ENCODE peak calls at places on chromosomes 7 and 10, in ten cellular contexts. V is H1, H is A549, O is sigmoid colon, G is esophagus muscularis mucosa, Z is ovary, W is stomach, U is GM12878, Y is transverse colon, F is upper lobe of left lung. S is an unnamed sample. For H3K4me1, the result is how much of the 10 kb centered on the place peaks cover.

GRCh38 chr10:78717200-78717599 is 351.6 kb upstream of the ZMIZ1 start:
- DNase-seq in V (no peak), H (no peak), O (no peak), G (no peak), Z (no peak), W (no peak), U (no peak), Y (peak), F (no peak), S (no peak)

GRCh38 chr7:147510913-147511312 is 1079.7 kb upstream of the C7orf33 start:
- DNase-seq in V (no peak), H (peak), O (no peak), G (no peak), Z (no peak), W (no peak), U (no peak), Y (no peak), F (no peak), S (no peak)

GRCh38 chr7:128783143-128783799 is 7.7 kb upstream of the OPN1SW start:
- DNase-seq in V (peak), H (peak), O (peak), G (peak), Z (peak), W (peak), U (no peak), Y (peak), F (no peak), S (peak)

GRCh38 chr10:58637372-58637771 is 124.7 kb downstream of the BICC1 start:
- DNase-seq in V (no peak), H (peak), O (no peak), G (no peak), Z (no peak), W (no peak), U (no peak), Y (no peak), F (no peak), S (no peak)

GRCh38 chr10:43120948-43121290 is 17.3 kb upstream of the CSGALNACT2 start:
- DNase-seq in V (no peak), H (no peak), O (no peak), G (no peak), Z (peak), W (peak), U (peak), Y (peak), F (no peak), S (no peak)

GRCh38 chr10:13291821-13292773 is 7.8 kb downstream of the PHYH start:
- DNase-seq in V (no peak), H (no peak), O (no peak), G (no peak), Z (no peak), W (no peak), U (no peak), Y (no peak), F (no peak), S (no peak)

GRCh38 chr10:95236068-95236903 is 42.2 kb downstream of the ACSM6 start:
- DNase-seq in V (no peak), H (no peak), O (no peak), G (no peak), Z (no peak), W (no peak), U (peak), Y (no peak), F (no peak), S (no peak)

GRCh38 chr7:124009321-124009720 is 23.5 kb downstream of the TMEM229A start:
- DNase-seq in V (no peak), H (no peak), O (no peak), G (no peak), Z (no peak), W (no peak), U (peak), Y (no peak), F (no peak), S (no peak)

GRCh38 chr10:6219494-6219836 is 16.7 kb downstream of the PFKFB3 start:
- DNase-seq in V (no peak), H (no peak), O (peak), G (no peak), Z (no peak), W (no peak), U (no peak), Y (no peak), F (no peak), S (no peak)

GRCh38 chr7:50068026-50068425 is 25.0 kb downstream of the ZPBP start:
- DNase-seq in V (no peak), H (peak), O (no peak), G (no peak), Z (no peak), W (peak), U (no peak), Y (peak), F (no peak), S (no peak)

GRCh38 chr10:43267811-43268210 is 946 bp upstream of the RASGEF1A start:
- DNase-seq in V (no peak), H (no peak), O (no peak), G (peak), Z (peak), W (no peak), U (no peak), Y (no peak), F (no peak), S (no peak)

GRCh38 chr7:50663396-50664102 is 98.3 kb upstream of the DDC start:
- DNase-seq in V (no peak), H (no peak), O (no peak), G (no peak), Z (no peak), W (no peak), U (no peak), Y (no peak), F (peak), S (no peak)

GRCh38 chr7:142636751-142637150 is 112.5 kb upstream of the PRSS1 start:
- DNase-seq in V (no peak), H (no peak), O (no peak), G (no peak), Z (no peak), W (no peak), U (no peak), Y (no peak), F (no peak), S (no peak)

GRCh38 chr10:70613941-70614340 is 11.4 kb upstream of the PRF1 start:
- DNase-seq in V (no peak), H (no peak), O (no peak), G (no peak), Z (no peak), W (no peak), U (no peak), Y (no peak), F (no peak), S (no peak)

GRCh38 chr7:75743455-75743859 is 4.7 kb upstream of the HIP1 start:
- DNase-seq in V (no peak), H (no peak), O (no peak), G (no peak), Z (no peak), W (no peak), U (no peak), Y (peak), F (no peak), S (no peak)

GRCh38 chr7:11552676-11553075 is 279.3 kb downstream of the THSD7A start:
- DNase-seq in V (no peak), H (no peak), O (no peak), G (no peak), Z (no peak), W (no peak), U (no peak), Y (no peak), F (no peak), S (no peak)

GRCh38 chr7:91288208-91288824 is 24.1 kb downstream of the FZD1 start:
- DNase-seq in V (no peak), H (peak), O (no peak), G (no peak), Z (no peak), W (peak), U (no peak), Y (peak), F (no peak), S (peak)

GRCh38 chr10:92785118-92785517 is 63.2 kb upstream of the EXOC6 start:
- DNase-seq in V (no peak), H (no peak), O (no peak), G (no peak), Z (no peak), W (no peak), U (no peak), Y (no peak), F (peak), S (no peak)

GRCh38 chr10:31757831-31758230 is 170.8 kb downstream of the ARHGAP12 start:
- DNase-seq in V (no peak), H (no peak), O (peak), G (no peak), Z (no peak), W (no peak), U (no peak), Y (no peak), F (no peak), S (peak)

GRCh38 chr10:122001698-122002097 is 12.7 kb downstream of the TACC2 start:
- DNase-seq in V (no peak), H (no peak), O (no peak), G (no peak), Z (no peak), W (no peak), U (no peak), Y (no peak), F (no peak), S (no peak)

GRCh38 chr10:84179059-84179710 is 5.6 kb downstream of the GPR15LG start:
- DNase-seq in V (no peak), H (peak), O (no peak), G (no peak), Z (no peak), W (no peak), U (no peak), Y (no peak), F (no peak), S (no peak)

GRCh38 chr7:121620206-121620605 is 224.1 kb upstream of the FAM3C start:
- DNase-seq in V (no peak), H (no peak), O (no peak), G (no peak), Z (no peak), W (no peak), U (no peak), Y (no peak), F (no peak), S (no peak)

GRCh38 chr10:121240011-121240410 is 358.2 kb downstream of the FGFR2 start:
- DNase-seq in V (no peak), H (no peak), O (no peak), G (no peak), Z (no peak), W (peak), U (no peak), Y (peak), F (no peak), S (peak)

DNA sequence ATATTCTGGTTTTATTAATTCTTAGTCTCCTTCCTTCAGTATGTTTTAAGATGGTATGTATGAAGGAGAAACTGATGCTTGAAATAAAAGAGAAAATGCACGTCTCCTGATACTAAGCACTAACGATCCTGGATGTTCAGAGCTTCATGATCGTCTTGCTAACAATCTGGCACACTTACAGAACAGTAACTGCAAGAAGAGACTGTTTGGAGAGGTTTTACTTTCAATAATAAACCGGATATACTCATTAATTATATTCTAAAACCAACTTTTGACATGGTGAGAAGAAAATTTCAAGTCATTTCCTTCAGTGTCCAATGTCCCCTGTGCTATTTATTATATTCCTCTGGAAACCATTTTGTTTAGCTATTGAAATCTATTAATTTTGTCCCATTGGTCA is 251.0 kb downstream of the NXPH1 start:
- DNase-seq in V (no peak), H (no peak), O (no peak), G (no peak), Z (no peak), W (no peak), U (no peak), Y (no peak), F (no peak), S (no peak)
- TF ChIP-seq POLR2A in V (no peak), H (no peak), O (no peak), G (no peak), Z (no peak), W (no peak), U (no peak), Y (no peak), F (no peak), S (no peak)

GRCh38 chr10:63157845-63158624 is 24.9 kb downstream of the NRBF2 start:
- DNase-seq in V (no peak), H (peak), O (no peak), G (peak), Z (peak), W (no peak), U (peak), Y (no peak), F (no peak), S (no peak)
- TF ChIP-seq EP300 in V (no peak), H (no peak), O (no peak), G (no peak), Z (no peak), W (no peak), U (no peak), Y (no peak), F (no peak), S (peak)

GRCh38 chr7:5630670-5631069 is 150.8 kb downstream of the RNF216 start:
- DNase-seq in V (no peak), H (no peak), O (no peak), G (no peak), Z (no peak), W (no peak), U (no peak), Y (no peak), F (no peak), S (no peak)
- H3K4me1 ChIP-seq in V (under half), H (under half), O (under half), G (half or more), Z (under half), W (under half), U (under half), Y (under half), F (under half), S (half or more)

GRCh38 chr7:150382123-150382843 is 3.2 kb downstream of the ZNF775 start:
- DNase-seq in V (no peak), H (no peak), O (no peak), G (no peak), Z (no peak), W (no peak), U (no peak), Y (peak), F (no peak), S (no peak)

GRCh38 chr7:150382844-150383225 is 3.7 kb downstream of the ZNF775 start:
- DNase-seq in V (no peak), H (no peak), O (no peak), G (no peak), Z (no peak), W (no peak), U (no peak), Y (no peak), F (no peak), S (no peak)

GRCh38 chr7:150384406-150385239 is 5.5 kb downstream of the ZNF775 start:
- DNase-seq in V (no peak), H (no peak), O (peak), G (no peak), Z (no peak), W (no peak), U (no peak), Y (no peak), F (no peak), S (no peak)

GRCh38 chr7:150385240-150385830 is 6.2 kb downstream of the ZNF775 start:
- DNase-seq in V (no peak), H (no peak), O (peak), G (no peak), Z (no peak), W (no peak), U (no peak), Y (no peak), F (no peak), S (no peak)

GRCh38 chr7:150383710-150384397 is 4.7 kb downstream of the ZNF775 start:
- DNase-seq in V (peak), H (no peak), O (peak), G (no peak), Z (no peak), W (no peak), U (no peak), Y (peak), F (peak), S (peak)
- TF ChIP-seq POLR2A in V (peak), H (no peak), O (peak), G (no peak), Z (no peak), W (no peak), U (no peak), Y (peak), F (no peak), S (no peak)

GRCh38 chr7:1124164-1124563 is 35.8 kb downstream of the ZFAND2A start:
- DNase-seq in V (no peak), H (no peak), O (no peak), G (no peak), Z (no peak), W (no peak), U (no peak), Y (no peak), F (no peak), S (no peak)
- TF ChIP-seq EP300 in V (no peak), H (no peak), O (no peak), G (no peak), Z (no peak), W (no peak), U (no peak), Y (no peak), F (no peak), S (no peak)

GRCh38 chr7:116443101-116443523 is 56.4 kb upstream of the CAV2 start:
- DNase-seq in V (no peak), H (peak), O (no peak), G (no peak), Z (no peak), W (no peak), U (no peak), Y (no peak), F (no peak), S (no peak)
- H3K4me1 ChIP-seq in V (under half), H (half or more), O (under half), G (half or more), Z (under half), W (under half), U (under half), Y (under half), F (under half), S (under half)

S was measured in tibial nerve.